ENCODE peak calls at places on chromosome 13, in four cellular contexts. W is A549, P is BJ, A is tibial artery. X is an unnamed sample.
A peak's percentile ranks its signal among the peaks of the same experiment; 100 is the strongest.

GRCh38 chr13:21243045-21243842 is 66.8 kb downstream of the MRPL57 start:
- DNase-seq in W (no peak), P (no peak), A (no peak), X (no peak)

GRCh38 chr13:44174769-44175425 is 198.7 kb upstream of the SERP2 start:
- DNase-seq in W (no peak), P (no peak), A (no peak), X (peak; percentile 54)

GRCh38 chr13:44989941-44990340 is 603 bp downstream of the GPALPP1 start:
- DNase-seq in W (peak; percentile 5), P (no peak), A (no peak), X (peak; percentile 29)

GRCh38 chr13:95039415-95039814 is 261.8 kb downstream of the ABCC4 start:
- DNase-seq in W (no peak), P (no peak), A (no peak), X (peak; percentile 16)

GRCh38 chr13:21608961-21609360 is 5.0 kb upstream of the MICU2 start:
- DNase-seq in W (no peak), P (no peak), A (no peak), X (no peak)

GRCh38 chr13:108987488-108987887 is 358.1 kb downstream of the MYO16 start:
- DNase-seq in W (no peak), P (no peak), A (no peak), X (peak; percentile 84)

GRCh38 chr13:111874981-111875380 is 192.0 kb upstream of the SOX1 start:
- DNase-seq in W (no peak), P (no peak), A (no peak), X (no peak)

GRCh38 chr13:80196756-80197155 is 144.2 kb downstream of the SPRY2 start:
- DNase-seq in W (no peak), P (no peak), A (no peak), X (no peak)

GRCh38 chr13:110942248-110942981 is 27.5 kb upstream of the ANKRD10 start:
- DNase-seq in W (no peak), P (no peak), A (no peak), X (no peak)

GRCh38 chr13:114079601-114080536 is 52.6 kb downstream of the RASA3 start:
- DNase-seq in W (no peak), P (no peak), A (peak; percentile 28), X (no peak)

GRCh38 chr13:33014291-33014690 is 1.9 kb upstream of the KL start:
- DNase-seq in W (no peak), P (no peak), A (no peak), X (peak; percentile 12)

GRCh38 chr13:92187378-92187989 is 789.1 kb downstream of the GPC5 start:
- DNase-seq in W (peak; percentile 1), P (no peak), A (no peak), X (peak; percentile 50)

GRCh38 chr13:94641432-94641941 is 39.8 kb downstream of the GPR180 start:
- DNase-seq in W (no peak), P (peak; percentile 41), A (no peak), X (peak; percentile 84)

GRCh38 chr13:101631403-101631802 is 178.9 kb downstream of the ITGBL1 start:
- DNase-seq in W (no peak), P (no peak), A (no peak), X (no peak)

GRCh38 chr13:109226631-109227030 is 559.8 kb downstream of the IRS2 start:
- DNase-seq in W (no peak), P (no peak), A (no peak), X (no peak)

GRCh38 chr13:89925107-89925506 is 1422.4 kb upstream of the MIR17HG start:
- DNase-seq in W (no peak), P (no peak), A (no peak), X (no peak)

GRCh38 chr13:110971486-110971885 is 56.6 kb upstream of the ANKRD10 start:
- DNase-seq in W (no peak), P (no peak), A (no peak), X (no peak)

GRCh38 chr13:99800951-99801350 is 170.6 kb downstream of the ZIC5 start:
- DNase-seq in W (no peak), P (no peak), A (no peak), X (no peak)

GRCh38 chr13:91368676-91369425 is 21.4 kb downstream of the MIR17HG start:
- DNase-seq in W (no peak), P (no peak), A (no peak), X (no peak)

GRCh38 chr13:102400619-102401125 is 1.2 kb downstream of the FGF14 start:
- DNase-seq in W (no peak), P (no peak), A (peak; percentile 36), X (peak; percentile 13)

GRCh38 chr13:63408227-63409202 is 1992.9 kb upstream of the PCDH20 start:
- DNase-seq in W (no peak), P (peak; percentile 19), A (no peak), X (peak; percentile 57)

GRCh38 chr13:27401210-27401609 is 23.2 kb upstream of the GTF3A start:
- DNase-seq in W (no peak), P (no peak), A (peak; percentile 55), X (no peak)

GRCh38 chr13:80901111-80902014 is 560.4 kb upstream of the SPRY2 start:
- DNase-seq in W (no peak), P (no peak), A (no peak), X (peak; percentile 20)

GRCh38 chr13:94878721-94879120 is 166.4 kb upstream of the SOX21 start:
- DNase-seq in W (no peak), P (no peak), A (no peak), X (no peak)

GRCh38 chr13:105920375-105920774 is 615.1 kb downstream of the EFNB2 start:
- DNase-seq in W (no peak), P (no peak), A (no peak), X (peak; percentile 59)

DNA sequence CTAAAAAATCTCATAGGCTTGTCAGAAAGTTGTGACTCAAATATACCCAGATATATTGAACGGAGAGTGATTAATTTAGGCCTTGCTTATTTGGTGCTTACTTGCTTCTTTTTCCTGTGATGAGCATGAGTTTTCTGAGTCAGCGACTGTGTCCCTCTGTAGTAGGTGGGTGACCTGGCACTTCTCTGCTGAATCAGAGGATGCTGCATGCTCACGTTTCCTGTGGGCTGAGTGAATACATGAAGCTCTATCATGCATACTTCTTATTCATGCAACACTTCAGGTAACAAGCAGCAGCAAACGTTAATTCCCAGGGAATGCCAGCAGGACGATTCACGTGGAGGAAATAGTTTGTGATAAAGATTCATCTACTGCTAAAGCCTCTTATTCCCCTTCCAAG is 245.1 kb downstream of the KLF5 start:
- DNase-seq in W (no peak), P (peak; percentile 9), A (no peak), X (no peak)
- H3K4me3 ChIP-seq in W (no peak overlapping the region), P (no peak overlapping the region), A (no peak overlapping the region), X (no peak overlapping the region)

GRCh38 chr13:73913043-73913740 is 221.0 kb downstream of the KLF12 start:
- DNase-seq in W (no peak), P (no peak), A (no peak), X (peak; percentile 26)
- H3K4me3 ChIP-seq in W (no peak overlapping the region), P (no peak overlapping the region), A (no peak overlapping the region), X (peak overlapping the region; percentile 74)

GRCh38 chr13:46796515-46797467 is at the start of gene ESD:
- DNase-seq in W (peak; percentile 62), P (peak; percentile 52), A (peak; percentile 94), X (peak; percentile 96)

GRCh38 chr13:46799139-46799538 is 2.2 kb upstream of the ESD start:
- DNase-seq in W (no peak), P (no peak), A (no peak), X (no peak)

GRCh38 chr13:46796129-46796514 is 839 bp downstream of the ESD start:
- DNase-seq in W (no peak), P (no peak), A (no peak), X (no peak)

GRCh38 chr13:46797468-46798237 is 692 bp upstream of the ESD start:
- DNase-seq in W (no peak), P (no peak), A (no peak), X (no peak)

GRCh38 chr13:46795321-46795720 is 1.6 kb downstream of the ESD start:
- DNase-seq in W (no peak), P (no peak), A (no peak), X (no peak)
- H3K4me3 ChIP-seq in W (no peak overlapping the region), P (no peak overlapping the region), A (peak overlapping the region; percentile 76), X (peak overlapping the region; percentile 95)

GRCh38 chr13:41054919-41055619 is 6.2 kb upstream of the WBP4 start:
- DNase-seq in W (no peak), P (no peak), A (no peak), X (no peak)
- H3K4me3 ChIP-seq in W (no peak overlapping the region), P (no peak overlapping the region), A (no peak overlapping the region), X (peak overlapping the region; percentile 74)

DNA sequence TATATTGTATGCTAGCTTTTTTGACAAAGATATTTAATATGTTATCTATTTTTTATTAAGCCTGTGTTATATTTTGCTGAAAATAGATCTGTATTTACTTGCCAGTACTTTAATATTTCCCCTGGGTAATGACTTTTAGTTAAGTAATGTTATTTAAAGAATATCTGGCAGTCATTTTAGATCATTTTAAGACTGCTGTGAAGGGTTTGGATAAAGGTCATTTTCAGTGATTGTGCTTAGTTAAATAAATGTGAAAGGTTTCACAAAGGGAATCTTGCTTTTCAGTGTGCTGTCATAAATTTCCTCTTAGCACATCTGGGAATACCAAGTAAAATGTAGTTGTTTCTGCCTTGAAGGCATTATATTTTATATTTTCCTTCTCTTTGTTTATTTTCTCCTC is 88.0 kb downstream of the MAB21L1 start:
- DNase-seq in W (no peak), P (no peak), A (no peak), X (peak; percentile 24)
- H3K4me3 ChIP-seq in W (no peak overlapping the region), P (no peak overlapping the region), A (peak overlapping the region; percentile 15), X (peak overlapping the region; percentile 73)

X was measured in adipocyte.